ENCODE peak calls at places on chromosomes 2 and 18, in five cellular contexts. D, R, E, W and P are unnamed samples.

GRCh38 chr2:55618025-55618648 is 715 bp upstream of the PPP4R3B start:
- DNase-seq in D (no peak), E (no peak), R (peak), W (peak), P (no peak)

GRCh38 chr2:122999258-122999657 is 1025.8 kb upstream of the CNTNAP5 start:
- DNase-seq in E (no peak), D (no peak), W (no peak), R (no peak), P (no peak)

GRCh38 chr2:25606892-25607291 is 66.5 kb downstream of the DTNB start:
- DNase-seq in D (no peak), E (no peak), W (peak), R (peak), P (no peak)

GRCh38 chr2:135587958-135588357 is 56.7 kb downstream of the R3HDM1 start:
- DNase-seq in R (no peak), D (no peak), E (no peak), W (no peak), P (no peak)

GRCh38 chr2:175275499-175275898 is 94.0 kb upstream of the ATP5MC3 start:
- DNase-seq in W (no peak), D (no peak), E (no peak), R (no peak), P (no peak)

GRCh38 chr18:57443247-57443646 is 8.1 kb downstream of the ONECUT2 start:
- DNase-seq in R (no peak), D (no peak), W (no peak), E (no peak), P (peak)

GRCh38 chr2:226247289-226248275 is 552.0 kb downstream of the IRS1 start:
- DNase-seq in D (no peak), W (peak), R (peak), E (no peak), P (peak)

GRCh38 chr2:129781749-129782617 is 197.5 kb upstream of the RAB6C start:
- DNase-seq in E (no peak), W (no peak), R (no peak), D (no peak), P (no peak)

GRCh38 chr2:4247796-4248195 is 544.4 kb downstream of the DCDC2C start:
- DNase-seq in E (no peak), D (no peak), W (no peak), R (no peak), P (no peak)

GRCh38 chr2:64942693-64943092 is 46.5 kb upstream of the SLC1A4 start:
- DNase-seq in R (no peak), W (no peak), E (no peak), D (no peak), P (no peak)

GRCh38 chr18:32175265-32175664 is 14.6 kb upstream of the MEP1B start:
- DNase-seq in D (no peak), E (peak), R (no peak), W (no peak), P (no peak)

GRCh38 chr2:85184231-85184630 is 51.0 kb downstream of the TCF7L1 start:
- DNase-seq in W (no peak), E (no peak), R (no peak), D (no peak), P (no peak)

GRCh38 chr2:105376010-105376409 is 22.8 kb downstream of the FHL2 start:
- DNase-seq in W (no peak), E (no peak), R (no peak), D (no peak), P (no peak)

GRCh38 chr2:121634354-121635307 is 14.6 kb downstream of the CLASP1 start:
- DNase-seq in R (peak), D (no peak), W (peak), E (no peak), P (no peak)

GRCh38 chr2:170771049-170771937 is 1.1 kb downstream of the ERICH2 start:
- DNase-seq in R (peak), D (no peak), W (no peak), E (peak), P (peak)

GRCh38 chr2:225334524-225334923 is 65.0 kb upstream of the NYAP2 start:
- DNase-seq in E (no peak), W (no peak), R (no peak), D (no peak), P (no peak)

GRCh38 chr2:166335284-166335683 is 40.5 kb downstream of the SCN9A start:
- DNase-seq in D (no peak), W (no peak), E (no peak), R (no peak), P (no peak)

GRCh38 chr2:11398710-11399109 is 54.3 kb upstream of the ROCK2 start:
- DNase-seq in E (no peak), W (no peak), D (no peak), R (no peak), P (no peak)

GRCh38 chr2:5766051-5766450 is 73.9 kb downstream of the SOX11 start:
- DNase-seq in E (no peak), R (no peak), W (peak), D (no peak), P (peak)

GRCh38 chr2:238420878-238421694 is 5.6 kb upstream of the ASB1 start:
- DNase-seq in R (no peak), D (peak), E (no peak), W (peak), P (peak)

GRCh38 chr2:114442545-114442944 is at the start of gene DPP10:
- DNase-seq in D (peak), W (no peak), R (peak), E (no peak), P (peak)

GRCh38 chr2:12797815-12798214 is 81.1 kb downstream of the TRIB2 start:
- DNase-seq in W (peak), R (peak), D (no peak), E (no peak), P (no peak)

GRCh38 chr2:15259356-15259756 is 301.8 kb downstream of the NBAS start:
- DNase-seq in W (no peak), E (no peak), D (no peak), R (no peak), P (no peak)

GRCh38 chr2:38515155-38516074 is 87.3 kb downstream of the HNRNPLL start:
- DNase-seq in R (peak), E (no peak), D (peak), W (peak), P (no peak)

GRCh38 chr2:204680576-204680975 is 135.3 kb downstream of the PARD3B start:
- DNase-seq in W (peak), D (no peak), E (no peak), R (no peak), P (no peak)

GRCh38 chr2:16155351-16156145 is 215.2 kb downstream of the MYCN start:
- DNase-seq in D (no peak), W (no peak), R (no peak), E (no peak), P (no peak)

GRCh38 chr18:35564795-35565453 is 16.6 kb upstream of the GALNT1 start:
- DNase-seq in W (no peak), D (no peak), R (no peak), E (no peak), P (no peak)